ENCODE peak calls at places on chromosomes 11 and 22, in eight cellular contexts. S, A, R, C, O, L, Y and H are unnamed samples.

GRCh38 chr11:2462986-2463765 is 18.4 kb downstream of the KCNQ1 start:
- DNase-seq in S (no peak), Y (no peak), C (no peak), O (no peak), A (no peak), L (peak; percentile 25), R (no peak), H (no peak)

GRCh38 chr11:2671748-2672147 is 28.0 kb downstream of the KCNQ1OT1 start:
- DNase-seq in L (no peak), Y (no peak), A (no peak), O (no peak), S (no peak), C (no peak), R (no peak), H (no peak)

GRCh38 chr11:131592152-131592551 is 221.7 kb downstream of the NTM start:
- DNase-seq in O (no peak), C (no peak), S (no peak), R (no peak), Y (no peak), A (no peak), L (no peak), H (no peak)

GRCh38 chr22:48842583-48842945 is 985.1 kb downstream of the BRD1 start:
- DNase-seq in S (no peak), O (no peak), A (no peak), Y (no peak), L (no peak), C (no peak), R (no peak), H (no peak)

GRCh38 chr22:50199836-50200332 is 927 bp upstream of the SELENOO start:
- DNase-seq in C (no peak), A (no peak), L (peak; percentile 82), Y (no peak), R (peak; percentile 65), O (peak; percentile 61), S (peak; percentile 55), H (peak; percentile 62)

GRCh38 chr11:87466228-87466627 is 428.5 kb downstream of the TMEM135 start:
- DNase-seq in C (no peak), O (no peak), R (no peak), L (no peak), A (peak; percentile 55), S (peak; percentile 73), Y (no peak), H (no peak)

GRCh38 chr11:122653911-122654310 is 1.6 kb upstream of the UBASH3B start:
- DNase-seq in O (no peak), L (no peak), S (no peak), A (peak; percentile 60), Y (no peak), R (no peak), C (no peak), H (no peak)

GRCh38 chr11:78607691-78608090 is 33.0 kb upstream of the NARS2 start:
- DNase-seq in C (no peak), O (no peak), R (no peak), S (no peak), Y (no peak), A (no peak), L (no peak), H (no peak)

GRCh38 chr11:36409152-36409713 is 100.8 kb downstream of the TRAF6 start:
- DNase-seq in C (peak; percentile 81), R (no peak), A (peak; percentile 46), S (no peak), Y (no peak), O (no peak), L (no peak), H (no peak)

GRCh38 chr11:111018571-111018970 is 227.0 kb upstream of the POU2AF2 start:
- DNase-seq in C (no peak), O (no peak), A (peak; percentile 25), L (no peak), S (peak; percentile 15), R (no peak), Y (no peak), H (no peak)

GRCh38 chr11:125398994-125399638 is 96.9 kb downstream of the FEZ1 start:
- DNase-seq in O (no peak), R (peak; percentile 64), S (no peak), L (no peak), Y (no peak), C (no peak), A (no peak), H (peak; percentile 74)

GRCh38 chr22:39279170-39279850 is 34.5 kb upstream of the PDGFB start:
- DNase-seq in O (no peak), C (no peak), S (no peak), Y (no peak), A (no peak), R (no peak), L (no peak), H (no peak)

GRCh38 chr22:19663821-19664325 is 50.4 kb upstream of the SEPTIN5 start:
- DNase-seq in Y (no peak), O (peak; percentile 31), R (peak; percentile 85), L (no peak), S (peak; percentile 82), A (peak; percentile 61), C (peak; percentile 64), H (no peak)

GRCh38 chr11:68350759-68351449 is 38.5 kb downstream of the LRP5 start:
- DNase-seq in O (peak; percentile 1), C (no peak), L (no peak), A (no peak), R (no peak), S (no peak), Y (no peak), H (no peak)

GRCh38 chr11:118290923-118291322 is 13.6 kb upstream of the CD3E start:
- DNase-seq in S (peak; percentile 31), Y (no peak), A (no peak), R (no peak), C (no peak), O (peak; percentile 49), L (peak; percentile 45), H (peak; percentile 66)

GRCh38 chr11:59578369-59578768 is 37.2 kb downstream of the OSBP start:
- DNase-seq in L (no peak), O (no peak), A (no peak), S (no peak), Y (no peak), C (no peak), R (no peak), H (no peak)

GRCh38 chr11:85704967-85705366 is 19.0 kb upstream of the CCDC89 start:
- DNase-seq in R (no peak), A (no peak), L (no peak), Y (no peak), C (no peak), S (no peak), O (no peak), H (no peak)

GRCh38 chr11:90737328-90738050 is 514.6 kb upstream of the CHORDC1 start:
- DNase-seq in A (no peak), R (no peak), Y (no peak), C (no peak), O (peak; percentile 11), S (no peak), L (no peak), H (no peak)

GRCh38 chr22:49512471-49512870 is 315.2 kb downstream of the BRD1 start:
- DNase-seq in Y (no peak), S (no peak), O (no peak), L (no peak), R (no peak), C (no peak), A (no peak), H (no peak)

GRCh38 chr11:113014731-113015455 is 53.7 kb downstream of the NCAM1 start:
- DNase-seq in S (peak; percentile 4), L (no peak), R (peak; percentile 49), C (no peak), O (no peak), Y (no peak), A (no peak), H (no peak)

GRCh38 chr22:43859176-43859575 is 3.1 kb downstream of the SULT4A1 start:
- DNase-seq in A (no peak), O (no peak), L (no peak), C (no peak), S (no peak), Y (no peak), R (no peak), H (no peak)

GRCh38 chr11:40161855-40162410 is 1297.5 kb downstream of the LRRC4C start:
- DNase-seq in O (no peak), Y (no peak), S (no peak), R (no peak), L (no peak), C (peak; percentile 62), A (no peak), H (no peak)

GRCh38 chr11:3192511-3193372 is 25.9 kb downstream of the MRGPRG start:
- DNase-seq in A (no peak), O (no peak), Y (no peak), S (no peak), L (no peak), R (no peak), C (no peak), H (no peak)

GRCh38 chr11:104238916-104239315 is 75.0 kb upstream of the PDGFD start:
- DNase-seq in R (no peak), L (no peak), O (no peak), Y (no peak), C (no peak), A (no peak), S (no peak), H (no peak)

GRCh38 chr11:95993438-95994339 is 69.8 kb upstream of the MTMR2 start:
- DNase-seq in S (no peak), R (no peak), O (no peak), Y (no peak), L (no peak), A (peak; percentile 30), C (no peak), H (no peak)
- H2AFZ ChIP-seq in S (no peak overlapping the region), R (no peak overlapping the region), O (no peak overlapping the region), Y (no peak overlapping the region), L (no peak overlapping the region), A (no peak overlapping the region), C (no peak overlapping the region), H (no peak overlapping the region)

GRCh38 chr22:46466255-46466676 is 71.2 kb downstream of the CELSR1 start:
- DNase-seq in Y (no peak), O (no peak), A (no peak), L (no peak), S (no peak), C (no peak), R (no peak), H (no peak)
- H3K9ac ChIP-seq in Y (no peak overlapping the region), O (no peak overlapping the region), A (no peak overlapping the region), L (no peak overlapping the region), S (no peak overlapping the region), C (no peak overlapping the region), R (no peak overlapping the region), H (no peak overlapping the region)

GRCh38 chr22:32375678-32376450 is 18.2 kb downstream of the RFPL3 start:
- DNase-seq in O (no peak), L (no peak), C (no peak), S (no peak), Y (no peak), A (no peak), R (no peak), H (no peak)
- H3K27ac ChIP-seq in O (no peak overlapping the region), L (no peak overlapping the region), C (no peak overlapping the region), S (no peak overlapping the region), Y (no peak overlapping the region), A (no peak overlapping the region), R (no peak overlapping the region), H (no peak overlapping the region)

DNA sequence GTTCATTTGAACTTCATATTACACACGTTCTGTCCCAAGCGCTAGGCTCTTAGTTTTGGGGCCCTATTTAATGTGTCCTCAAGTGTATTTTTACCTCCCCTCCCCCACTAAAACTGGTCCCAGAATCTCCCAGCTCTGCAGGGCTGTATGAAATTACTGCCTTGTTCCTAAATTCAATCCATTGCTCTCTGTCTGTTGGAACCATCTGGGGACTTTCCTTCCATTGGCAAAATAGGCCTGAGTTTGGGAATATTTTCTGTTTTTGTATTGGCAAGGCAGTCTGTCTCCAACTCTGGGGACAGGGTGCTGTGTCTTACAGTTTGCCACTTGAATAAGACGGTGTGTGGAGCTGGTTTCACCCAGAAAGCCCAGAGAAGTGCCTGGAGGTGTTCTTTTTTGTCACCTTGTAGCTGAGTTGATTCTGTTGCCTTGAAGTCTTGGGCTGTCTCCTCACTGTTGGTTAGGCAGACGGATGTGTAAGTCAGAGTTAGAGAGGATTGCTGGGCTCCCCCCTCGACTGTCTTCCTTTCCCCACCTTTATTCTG is 1.3 kb downstream of the PACS1 start:
- DNase-seq in S (peak; percentile 40), C (no peak), Y (no peak), R (no peak), L (no peak), A (no peak), O (no peak), H (peak; percentile 52)
- H2AFZ ChIP-seq in S (peak overlapping the region; percentile 57), C (no peak overlapping the region), Y (peak overlapping the region; percentile 56), R (peak overlapping the region; percentile 48), L (no peak overlapping the region), A (peak overlapping the region; percentile 87), O (no peak overlapping the region), H (no peak overlapping the region)